ENCODE peak calls at places on chromosome 7, in seven cellular contexts. One of them, this sample, is unnamed.
A peak's percentile ranks its signal among the peaks of the same experiment; 100 is the strongest.

GRCh38 chr7:124908258-124908657 is 21.4 kb downstream of the POT1 start:
- DNase-seq in neuronal stem cell: no peak
- DNase-seq in IMR-90: peak; percentile 44
- DNase-seq in mesendoderm: no peak
- DNase-seq in trophoblast cell: no peak
- DNase-seq in mesenchymal stem cell: no peak
- DNase-seq in H1: no peak
- DNase-seq in this sample: no peak

GRCh38 chr7:153087498-153087897 is 327.9 kb downstream of the ACTR3B start:
- DNase-seq in neuronal stem cell: no peak
- DNase-seq in IMR-90: no peak
- DNase-seq in mesendoderm: no peak
- DNase-seq in trophoblast cell: no peak
- DNase-seq in mesenchymal stem cell: no peak
- DNase-seq in H1: no peak
- DNase-seq in this sample: no peak

GRCh38 chr7:28409716-28410627 is 2.3 kb upstream of the CREB5 start:
- DNase-seq in neuronal stem cell: peak; percentile 45
- DNase-seq in IMR-90: peak; percentile 32
- DNase-seq in mesendoderm: peak; percentile 73
- DNase-seq in trophoblast cell: peak; percentile 9
- DNase-seq in mesenchymal stem cell: peak; percentile 54
- DNase-seq in H1: peak; percentile 69
- DNase-seq in this sample: peak; percentile 60

GRCh38 chr7:146764458-146764857 is 647.9 kb downstream of the CNTNAP2 start:
- DNase-seq in neuronal stem cell: no peak
- DNase-seq in IMR-90: no peak
- DNase-seq in mesendoderm: no peak
- DNase-seq in trophoblast cell: no peak
- DNase-seq in mesenchymal stem cell: no peak
- DNase-seq in H1: no peak
- DNase-seq in this sample: no peak

GRCh38 chr7:101549734-101550133 is 79.4 kb downstream of the MYL10 start:
- DNase-seq in neuronal stem cell: no peak
- DNase-seq in IMR-90: no peak
- DNase-seq in mesendoderm: no peak
- DNase-seq in trophoblast cell: no peak
- DNase-seq in mesenchymal stem cell: no peak
- DNase-seq in H1: no peak
- DNase-seq in this sample: peak; percentile 14

GRCh38 chr7:82017334-82017943 is 247.6 kb upstream of the HGF start:
- DNase-seq in neuronal stem cell: no peak
- DNase-seq in IMR-90: peak; percentile 65
- DNase-seq in mesendoderm: peak; percentile 23
- DNase-seq in trophoblast cell: no peak
- DNase-seq in mesenchymal stem cell: peak; percentile 57
- DNase-seq in H1: no peak
- DNase-seq in this sample: no peak

GRCh38 chr7:152761116-152761748 is 1.7 kb downstream of the ACTR3B start:
- DNase-seq in neuronal stem cell: no peak
- DNase-seq in IMR-90: peak; percentile 73
- DNase-seq in mesendoderm: no peak
- DNase-seq in trophoblast cell: no peak
- DNase-seq in mesenchymal stem cell: peak; percentile 14
- DNase-seq in H1: no peak
- DNase-seq in this sample: no peak

GRCh38 chr7:22329816-22330524 is 27.0 kb downstream of the RAPGEF5 start:
- DNase-seq in neuronal stem cell: no peak
- DNase-seq in IMR-90: no peak
- DNase-seq in mesendoderm: no peak
- DNase-seq in trophoblast cell: no peak
- DNase-seq in mesenchymal stem cell: no peak
- DNase-seq in H1: no peak
- DNase-seq in this sample: no peak

GRCh38 chr7:72493850-72494661 is 81.9 kb upstream of the CALN1 start:
- DNase-seq in neuronal stem cell: peak; percentile 72
- DNase-seq in IMR-90: peak; percentile 31
- DNase-seq in mesendoderm: peak; percentile 71
- DNase-seq in trophoblast cell: peak; percentile 23
- DNase-seq in mesenchymal stem cell: peak; percentile 6
- DNase-seq in H1: peak; percentile 90
- DNase-seq in this sample: peak; percentile 75

GRCh38 chr7:142880886-142881505 is 4.5 kb downstream of the TRPV6 start:
- DNase-seq in neuronal stem cell: peak; percentile 38
- DNase-seq in IMR-90: peak; percentile 1
- DNase-seq in mesendoderm: peak; percentile 72
- DNase-seq in trophoblast cell: peak; percentile 31
- DNase-seq in mesenchymal stem cell: no peak
- DNase-seq in H1: peak; percentile 78
- DNase-seq in this sample: peak; percentile 79

GRCh38 chr7:109246330-109247077 is 676.8 kb downstream of the DNAJB9 start:
- DNase-seq in neuronal stem cell: no peak
- DNase-seq in IMR-90: no peak
- DNase-seq in mesendoderm: no peak
- DNase-seq in trophoblast cell: peak; percentile 47
- DNase-seq in mesenchymal stem cell: no peak
- DNase-seq in H1: no peak
- DNase-seq in this sample: no peak

GRCh38 chr7:12893292-12893691 is 205.9 kb downstream of the ARL4A start:
- DNase-seq in neuronal stem cell: no peak
- DNase-seq in IMR-90: no peak
- DNase-seq in mesendoderm: no peak
- DNase-seq in trophoblast cell: no peak
- DNase-seq in mesenchymal stem cell: no peak
- DNase-seq in H1: no peak
- DNase-seq in this sample: no peak

GRCh38 chr7:35617076-35617475 is 77.9 kb downstream of the HERPUD2 start:
- DNase-seq in neuronal stem cell: no peak
- DNase-seq in IMR-90: peak; percentile 56
- DNase-seq in mesendoderm: no peak
- DNase-seq in trophoblast cell: no peak
- DNase-seq in mesenchymal stem cell: peak; percentile 78
- DNase-seq in H1: no peak
- DNase-seq in this sample: no peak

GRCh38 chr7:50953820-50954219 is 171.1 kb upstream of the GRB10 start:
- DNase-seq in neuronal stem cell: no peak
- DNase-seq in IMR-90: peak; percentile 15
- DNase-seq in mesendoderm: peak; percentile 50
- DNase-seq in trophoblast cell: peak; percentile 91
- DNase-seq in mesenchymal stem cell: peak; percentile 43
- DNase-seq in H1: no peak
- DNase-seq in this sample: no peak

GRCh38 chr7:121882731-121883130 is 9.8 kb downstream of the PTPRZ1 start:
- DNase-seq in neuronal stem cell: no peak
- DNase-seq in IMR-90: no peak
- DNase-seq in mesendoderm: no peak
- DNase-seq in trophoblast cell: no peak
- DNase-seq in mesenchymal stem cell: no peak
- DNase-seq in H1: no peak
- DNase-seq in this sample: no peak

GRCh38 chr7:154953006-154953684 is 49.8 kb downstream of the PAXIP1 start:
- DNase-seq in neuronal stem cell: peak; percentile 47
- DNase-seq in IMR-90: peak; percentile 29
- DNase-seq in mesendoderm: peak; percentile 79
- DNase-seq in trophoblast cell: peak; percentile 64
- DNase-seq in mesenchymal stem cell: peak; percentile 50
- DNase-seq in H1: peak; percentile 90
- DNase-seq in this sample: peak; percentile 80

GRCh38 chr7:45401155-45401554 is 173.0 kb upstream of the ADCY1 start:
- DNase-seq in neuronal stem cell: no peak
- DNase-seq in IMR-90: no peak
- DNase-seq in mesendoderm: no peak
- DNase-seq in trophoblast cell: no peak
- DNase-seq in mesenchymal stem cell: no peak
- DNase-seq in H1: no peak
- DNase-seq in this sample: no peak

GRCh38 chr7:106715730-106716129 is 54.8 kb upstream of the CCDC71L start:
- DNase-seq in neuronal stem cell: no peak
- DNase-seq in IMR-90: no peak
- DNase-seq in mesendoderm: no peak
- DNase-seq in trophoblast cell: no peak
- DNase-seq in mesenchymal stem cell: no peak
- DNase-seq in H1: no peak
- DNase-seq in this sample: no peak

GRCh38 chr7:145036592-145037386 is 200.9 kb upstream of the TPK1 start:
- DNase-seq in neuronal stem cell: peak; percentile 56
- DNase-seq in IMR-90: peak; percentile 2
- DNase-seq in mesendoderm: peak; percentile 71
- DNase-seq in trophoblast cell: no peak
- DNase-seq in mesenchymal stem cell: peak; percentile 23
- DNase-seq in H1: no peak
- DNase-seq in this sample: peak; percentile 45

GRCh38 chr7:114944742-114945625 is 23.1 kb downstream of the MDFIC start:
- DNase-seq in neuronal stem cell: peak; percentile 3
- DNase-seq in IMR-90: peak; percentile 94
- DNase-seq in mesendoderm: peak; percentile 30
- DNase-seq in trophoblast cell: no peak
- DNase-seq in mesenchymal stem cell: peak; percentile 90
- DNase-seq in H1: no peak
- DNase-seq in this sample: peak; percentile 34

GRCh38 chr7:79459381-79459780 is 5.9 kb upstream of the MAGI2 start:
- DNase-seq in neuronal stem cell: no peak
- DNase-seq in IMR-90: peak; percentile 46
- DNase-seq in mesendoderm: no peak
- DNase-seq in trophoblast cell: no peak
- DNase-seq in mesenchymal stem cell: peak; percentile 33
- DNase-seq in H1: no peak
- DNase-seq in this sample: no peak

DNA sequence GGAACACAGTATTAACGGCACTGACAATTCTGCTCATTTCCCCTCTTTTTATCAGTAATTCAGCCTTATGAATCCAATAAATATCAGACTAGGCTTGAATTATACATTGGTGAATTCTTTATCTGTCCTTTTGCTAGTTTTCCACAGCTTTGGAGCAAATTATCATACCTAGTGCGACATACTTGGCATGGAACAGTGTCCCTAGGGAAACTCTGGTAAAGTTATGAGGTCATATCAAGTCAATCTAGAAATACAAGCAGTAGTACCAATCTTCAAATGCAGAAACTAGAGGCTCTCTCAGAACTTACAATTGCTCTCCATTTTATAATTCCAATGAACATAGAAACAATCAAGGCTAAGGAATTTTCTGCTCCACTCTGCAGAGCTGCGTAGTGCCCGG is 449.3 kb upstream of the NPVF start:
- DNase-seq in neuronal stem cell: no peak
- DNase-seq in IMR-90: no peak
- DNase-seq in mesendoderm: no peak
- DNase-seq in trophoblast cell: no peak
- DNase-seq in mesenchymal stem cell: no peak
- DNase-seq in H1: no peak
- DNase-seq in this sample: no peak
- H3K23ac ChIP-seq in neuronal stem cell: no peak overlapping the region
- H3K23ac ChIP-seq in IMR-90: no peak overlapping the region
- H3K23ac ChIP-seq in mesendoderm: no peak overlapping the region
- H3K23ac ChIP-seq in trophoblast cell: no peak overlapping the region
- H3K23ac ChIP-seq in mesenchymal stem cell: no peak overlapping the region
- H3K23ac ChIP-seq in H1: no peak overlapping the region
- H3K23ac ChIP-seq in this sample: no peak overlapping the region

GRCh38 chr7:6093375-6093774 is 62.2 kb downstream of the ANKRD61 start:
- DNase-seq in neuronal stem cell: no peak
- DNase-seq in IMR-90: no peak
- DNase-seq in mesendoderm: no peak
- DNase-seq in trophoblast cell: no peak
- DNase-seq in mesenchymal stem cell: no peak
- DNase-seq in H1: no peak
- DNase-seq in this sample: no peak
- H3K23ac ChIP-seq in neuronal stem cell: no peak overlapping the region
- H3K23ac ChIP-seq in IMR-90: no peak overlapping the region
- H3K23ac ChIP-seq in mesendoderm: no peak overlapping the region
- H3K23ac ChIP-seq in trophoblast cell: no peak overlapping the region
- H3K23ac ChIP-seq in mesenchymal stem cell: no peak overlapping the region
- H3K23ac ChIP-seq in H1: no peak overlapping the region
- H3K23ac ChIP-seq in this sample: no peak overlapping the region

DNA sequence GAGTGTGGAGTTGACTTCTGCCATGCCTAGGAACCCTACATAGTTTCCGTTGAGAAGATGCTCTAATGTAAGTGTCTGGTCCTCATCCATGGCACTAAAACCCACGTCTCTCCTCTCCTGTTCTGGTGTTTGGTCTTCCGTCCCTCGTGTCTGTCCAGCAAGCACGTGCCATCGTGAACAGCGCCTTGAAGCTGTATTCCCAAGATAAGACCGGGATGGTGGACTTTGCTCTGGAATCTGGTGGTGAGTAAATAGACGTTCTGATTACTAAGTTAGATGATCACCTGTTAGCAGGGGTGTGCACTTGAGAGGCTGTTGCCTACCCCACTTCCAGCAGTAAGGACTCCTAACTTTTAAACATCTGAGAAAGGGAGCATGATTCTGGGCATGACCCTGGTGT is 15.1 kb upstream of the GET4 start:
- DNase-seq in neuronal stem cell: no peak
- DNase-seq in IMR-90: no peak
- DNase-seq in mesendoderm: no peak
- DNase-seq in trophoblast cell: no peak
- DNase-seq in mesenchymal stem cell: no peak
- DNase-seq in H1: no peak
- DNase-seq in this sample: no peak
- H3K23ac ChIP-seq in neuronal stem cell: no peak overlapping the region
- H3K23ac ChIP-seq in IMR-90: no peak overlapping the region
- H3K23ac ChIP-seq in mesendoderm: no peak overlapping the region
- H3K23ac ChIP-seq in trophoblast cell: no peak overlapping the region
- H3K23ac ChIP-seq in mesenchymal stem cell: no peak overlapping the region
- H3K23ac ChIP-seq in H1: no peak overlapping the region
- H3K23ac ChIP-seq in this sample: no peak overlapping the region

GRCh38 chr7:151009340-151010001 is 14.8 kb downstream of the ATG9B start:
- DNase-seq in neuronal stem cell: no peak
- DNase-seq in IMR-90: no peak
- DNase-seq in mesendoderm: no peak
- DNase-seq in trophoblast cell: no peak
- DNase-seq in mesenchymal stem cell: no peak
- DNase-seq in H1: peak; percentile 74
- DNase-seq in this sample: peak; percentile 65

GRCh38 chr7:151011097-151011409 is 13.2 kb downstream of the ATG9B start:
- DNase-seq in neuronal stem cell: no peak
- DNase-seq in IMR-90: no peak
- DNase-seq in mesendoderm: no peak
- DNase-seq in trophoblast cell: no peak
- DNase-seq in mesenchymal stem cell: peak; percentile 50
- DNase-seq in H1: no peak
- DNase-seq in this sample: no peak

GRCh38 chr7:151010307-151011096 is 13.8 kb downstream of the ATG9B start:
- DNase-seq in neuronal stem cell: no peak
- DNase-seq in IMR-90: peak; percentile 23
- DNase-seq in mesendoderm: peak; percentile 85
- DNase-seq in trophoblast cell: no peak
- DNase-seq in mesenchymal stem cell: peak; percentile 71
- DNase-seq in H1: no peak
- DNase-seq in this sample: peak; percentile 49

GRCh38 chr7:151008511-151009323 is 15.6 kb downstream of the ATG9B start:
- DNase-seq in neuronal stem cell: no peak
- DNase-seq in IMR-90: no peak
- DNase-seq in mesendoderm: peak; percentile 90
- DNase-seq in trophoblast cell: peak; percentile 54
- DNase-seq in mesenchymal stem cell: no peak
- DNase-seq in H1: peak; percentile 99
- DNase-seq in this sample: peak; percentile 94

GRCh38 chr7:151010002-151010306 is 14.3 kb downstream of the ATG9B start:
- DNase-seq in neuronal stem cell: no peak
- DNase-seq in IMR-90: no peak
- DNase-seq in mesendoderm: no peak
- DNase-seq in trophoblast cell: no peak
- DNase-seq in mesenchymal stem cell: no peak
- DNase-seq in H1: no peak
- DNase-seq in this sample: no peak
- H3K23ac ChIP-seq in neuronal stem cell: peak overlapping the region; percentile 83
- H3K23ac ChIP-seq in IMR-90: no peak overlapping the region
- H3K23ac ChIP-seq in mesendoderm: no peak overlapping the region
- H3K23ac ChIP-seq in trophoblast cell: no peak overlapping the region
- H3K23ac ChIP-seq in mesenchymal stem cell: no peak overlapping the region
- H3K23ac ChIP-seq in H1: no peak overlapping the region
- H3K23ac ChIP-seq in this sample: no peak overlapping the region

GRCh38 chr7:92612501-92612900 is 22.3 kb upstream of the FAM133B start:
- DNase-seq in neuronal stem cell: no peak
- DNase-seq in IMR-90: peak; percentile 73
- DNase-seq in mesendoderm: no peak
- DNase-seq in trophoblast cell: no peak
- DNase-seq in mesenchymal stem cell: no peak
- DNase-seq in H1: no peak
- DNase-seq in this sample: no peak
- H3K23ac ChIP-seq in neuronal stem cell: no peak overlapping the region
- H3K23ac ChIP-seq in IMR-90: no peak overlapping the region
- H3K23ac ChIP-seq in mesendoderm: no peak overlapping the region
- H3K23ac ChIP-seq in trophoblast cell: no peak overlapping the region
- H3K23ac ChIP-seq in mesenchymal stem cell: no peak overlapping the region
- H3K23ac ChIP-seq in H1: no peak overlapping the region
- H3K23ac ChIP-seq in this sample: no peak overlapping the region